ENCODE peak calls at places on chromosome 5, in six cellular contexts. One of them, this sample, is unnamed. For H3K27me3, the result is how much of the 10 kb centered on the place peaks cover.

GRCh38 chr5:116084231-116084630 is 594 bp upstream of the COMMD10 start:
- DNase-seq in AG04450: no peak
- DNase-seq in right lobe of liver: no peak
- DNase-seq in esophagus squamous epithelium: no peak
- DNase-seq in IMR-90: peak
- DNase-seq in heart right ventricle: no peak
- DNase-seq in this sample: peak

GRCh38 chr5:32312682-32313523 is at the start of gene MTMR12:
- DNase-seq in AG04450: peak
- DNase-seq in right lobe of liver: peak
- DNase-seq in esophagus squamous epithelium: peak
- DNase-seq in IMR-90: peak
- DNase-seq in heart right ventricle: peak
- DNase-seq in this sample: peak

GRCh38 chr5:161851691-161852299 is 3.9 kb downstream of the GABRA1 start:
- DNase-seq in AG04450: no peak
- DNase-seq in right lobe of liver: no peak
- DNase-seq in esophagus squamous epithelium: no peak
- DNase-seq in IMR-90: no peak
- DNase-seq in heart right ventricle: no peak
- DNase-seq in this sample: no peak

GRCh38 chr5:54304031-54304430 is 6.3 kb downstream of the ARL15 start:
- DNase-seq in AG04450: no peak
- DNase-seq in right lobe of liver: no peak
- DNase-seq in esophagus squamous epithelium: no peak
- DNase-seq in IMR-90: no peak
- DNase-seq in heart right ventricle: no peak
- DNase-seq in this sample: no peak

GRCh38 chr5:83503662-83504061 is 32.1 kb downstream of the VCAN start:
- DNase-seq in AG04450: no peak
- DNase-seq in right lobe of liver: no peak
- DNase-seq in esophagus squamous epithelium: no peak
- DNase-seq in IMR-90: peak
- DNase-seq in heart right ventricle: no peak
- DNase-seq in this sample: no peak

GRCh38 chr5:105752801-105753200 is 1917.9 kb downstream of the EFNA5 start:
- DNase-seq in AG04450: no peak
- DNase-seq in right lobe of liver: no peak
- DNase-seq in esophagus squamous epithelium: no peak
- DNase-seq in IMR-90: peak
- DNase-seq in heart right ventricle: no peak
- DNase-seq in this sample: no peak

GRCh38 chr5:80503641-80504040 is 15.7 kb downstream of the FAM151B start:
- DNase-seq in AG04450: no peak
- DNase-seq in right lobe of liver: no peak
- DNase-seq in esophagus squamous epithelium: no peak
- DNase-seq in IMR-90: no peak
- DNase-seq in heart right ventricle: no peak
- DNase-seq in this sample: no peak

GRCh38 chr5:72540759-72541438 is 33.7 kb upstream of the ZNF366 start:
- DNase-seq in AG04450: no peak
- DNase-seq in right lobe of liver: no peak
- DNase-seq in esophagus squamous epithelium: no peak
- DNase-seq in IMR-90: no peak
- DNase-seq in heart right ventricle: no peak
- DNase-seq in this sample: no peak

GRCh38 chr5:133247881-133248642 is 196.2 kb downstream of the HSPA4 start:
- DNase-seq in AG04450: no peak
- DNase-seq in right lobe of liver: peak
- DNase-seq in esophagus squamous epithelium: no peak
- DNase-seq in IMR-90: peak
- DNase-seq in heart right ventricle: no peak
- DNase-seq in this sample: no peak

GRCh38 chr5:116142495-116142894 is 57.7 kb downstream of the COMMD10 start:
- DNase-seq in AG04450: no peak
- DNase-seq in right lobe of liver: no peak
- DNase-seq in esophagus squamous epithelium: no peak
- DNase-seq in IMR-90: no peak
- DNase-seq in heart right ventricle: no peak
- DNase-seq in this sample: no peak

GRCh38 chr5:138179277-138179857 is 455 bp downstream of the KIF20A start:
- DNase-seq in AG04450: no peak
- DNase-seq in right lobe of liver: no peak
- DNase-seq in esophagus squamous epithelium: no peak
- DNase-seq in IMR-90: no peak
- DNase-seq in heart right ventricle: no peak
- DNase-seq in this sample: no peak

GRCh38 chr5:139844472-139845145 is 49.0 kb downstream of the PSD2 start:
- DNase-seq in AG04450: peak
- DNase-seq in right lobe of liver: peak
- DNase-seq in esophagus squamous epithelium: no peak
- DNase-seq in IMR-90: peak
- DNase-seq in heart right ventricle: peak
- DNase-seq in this sample: no peak

GRCh38 chr5:139646912-139647391 is 1.2 kb upstream of the CXXC5 start:
- DNase-seq in AG04450: no peak
- DNase-seq in right lobe of liver: peak
- DNase-seq in esophagus squamous epithelium: no peak
- DNase-seq in IMR-90: no peak
- DNase-seq in heart right ventricle: no peak
- DNase-seq in this sample: no peak

GRCh38 chr5:68047035-68047434 is 168.5 kb upstream of the PIK3R1 start:
- DNase-seq in AG04450: peak
- DNase-seq in right lobe of liver: no peak
- DNase-seq in esophagus squamous epithelium: no peak
- DNase-seq in IMR-90: peak
- DNase-seq in heart right ventricle: no peak
- DNase-seq in this sample: peak

GRCh38 chr5:31682847-31683246 is 43.9 kb downstream of the PDZD2 start:
- DNase-seq in AG04450: no peak
- DNase-seq in right lobe of liver: no peak
- DNase-seq in esophagus squamous epithelium: no peak
- DNase-seq in IMR-90: no peak
- DNase-seq in heart right ventricle: no peak
- DNase-seq in this sample: no peak

GRCh38 chr5:36596756-36597155 is 9.7 kb upstream of the SLC1A3 start:
- DNase-seq in AG04450: no peak
- DNase-seq in right lobe of liver: no peak
- DNase-seq in esophagus squamous epithelium: no peak
- DNase-seq in IMR-90: no peak
- DNase-seq in heart right ventricle: no peak
- DNase-seq in this sample: no peak

GRCh38 chr5:68193481-68194036 is 22.0 kb upstream of the PIK3R1 start:
- DNase-seq in AG04450: no peak
- DNase-seq in right lobe of liver: no peak
- DNase-seq in esophagus squamous epithelium: no peak
- DNase-seq in IMR-90: no peak
- DNase-seq in heart right ventricle: no peak
- DNase-seq in this sample: peak

GRCh38 chr5:76403963-76404693 is 1.0 kb downstream of the IQGAP2 start:
- DNase-seq in AG04450: no peak
- DNase-seq in right lobe of liver: peak
- DNase-seq in esophagus squamous epithelium: peak
- DNase-seq in IMR-90: no peak
- DNase-seq in heart right ventricle: peak
- DNase-seq in this sample: no peak

GRCh38 chr5:149464796-149465489 is 85.9 kb upstream of the IL17B start:
- DNase-seq in AG04450: no peak
- DNase-seq in right lobe of liver: no peak
- DNase-seq in esophagus squamous epithelium: no peak
- DNase-seq in IMR-90: peak
- DNase-seq in heart right ventricle: peak
- DNase-seq in this sample: no peak

GRCh38 chr5:152532714-152533113 is 127.6 kb upstream of the NMUR2 start:
- DNase-seq in AG04450: no peak
- DNase-seq in right lobe of liver: no peak
- DNase-seq in esophagus squamous epithelium: no peak
- DNase-seq in IMR-90: peak
- DNase-seq in heart right ventricle: no peak
- DNase-seq in this sample: no peak

GRCh38 chr5:42840279-42840678 is 28.6 kb upstream of the SELENOP start:
- DNase-seq in AG04450: peak
- DNase-seq in right lobe of liver: peak
- DNase-seq in esophagus squamous epithelium: no peak
- DNase-seq in IMR-90: peak
- DNase-seq in heart right ventricle: peak
- DNase-seq in this sample: no peak

GRCh38 chr5:58987193-58987592 is 404.3 kb downstream of the RAB3C start:
- DNase-seq in AG04450: no peak
- DNase-seq in right lobe of liver: no peak
- DNase-seq in esophagus squamous epithelium: no peak
- DNase-seq in IMR-90: peak
- DNase-seq in heart right ventricle: no peak
- DNase-seq in this sample: no peak

GRCh38 chr5:72347801-72348305 is 27.7 kb downstream of the PTCD2 start:
- DNase-seq in AG04450: peak
- DNase-seq in right lobe of liver: no peak
- DNase-seq in esophagus squamous epithelium: no peak
- DNase-seq in IMR-90: peak
- DNase-seq in heart right ventricle: no peak
- DNase-seq in this sample: peak

DNA sequence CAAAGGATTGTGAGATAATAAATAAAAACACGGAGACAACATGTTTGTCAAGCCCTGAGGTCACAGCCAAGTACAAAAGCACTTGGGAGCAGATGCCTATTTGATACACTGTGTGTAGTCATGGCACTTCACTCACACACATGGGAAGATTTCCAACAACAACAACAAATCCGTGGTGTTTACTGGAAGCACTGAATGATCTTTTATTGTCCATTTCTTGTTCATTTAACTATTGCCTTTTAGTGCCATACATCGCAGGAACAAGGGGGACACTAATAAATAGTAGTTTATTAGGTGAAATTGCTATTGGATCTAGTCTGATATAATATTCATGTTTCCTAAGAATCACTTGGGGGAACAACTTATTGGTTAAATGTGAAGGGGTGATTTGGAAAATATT is 20.4 kb upstream of the GDNF start:
- DNase-seq in AG04450: no peak
- DNase-seq in right lobe of liver: no peak
- DNase-seq in esophagus squamous epithelium: no peak
- DNase-seq in IMR-90: no peak
- DNase-seq in heart right ventricle: no peak
- DNase-seq in this sample: no peak
- H3K27ac ChIP-seq in AG04450: no peak
- H3K27ac ChIP-seq in right lobe of liver: no peak
- H3K27ac ChIP-seq in esophagus squamous epithelium: no peak
- H3K27ac ChIP-seq in IMR-90: no peak
- H3K27ac ChIP-seq in heart right ventricle: no peak
- H3K27ac ChIP-seq in this sample: no peak

GRCh38 chr5:135450957-135451356 is 1.2 kb downstream of the TIFAB start:
- DNase-seq in AG04450: no peak
- DNase-seq in right lobe of liver: no peak
- DNase-seq in esophagus squamous epithelium: no peak
- DNase-seq in IMR-90: no peak
- DNase-seq in heart right ventricle: no peak
- DNase-seq in this sample: no peak

GRCh38 chr5:135448796-135449507 is 1.8 kb upstream of the DCANP1 start:
- DNase-seq in AG04450: no peak
- DNase-seq in right lobe of liver: no peak
- DNase-seq in esophagus squamous epithelium: no peak
- DNase-seq in IMR-90: peak
- DNase-seq in heart right ventricle: no peak
- DNase-seq in this sample: no peak

GRCh38 chr5:135451581-135452360 is at the start of gene TIFAB:
- DNase-seq in AG04450: no peak
- DNase-seq in right lobe of liver: no peak
- DNase-seq in esophagus squamous epithelium: no peak
- DNase-seq in IMR-90: no peak
- DNase-seq in heart right ventricle: no peak
- DNase-seq in this sample: no peak

GRCh38 chr5:135449608-135450007 is 2.5 kb upstream of the DCANP1 start:
- DNase-seq in AG04450: no peak
- DNase-seq in right lobe of liver: no peak
- DNase-seq in esophagus squamous epithelium: no peak
- DNase-seq in IMR-90: no peak
- DNase-seq in heart right ventricle: no peak
- DNase-seq in this sample: no peak

GRCh38 chr5:135450328-135450727 is 1.8 kb downstream of the TIFAB start:
- DNase-seq in AG04450: no peak
- DNase-seq in right lobe of liver: no peak
- DNase-seq in esophagus squamous epithelium: no peak
- DNase-seq in IMR-90: no peak
- DNase-seq in heart right ventricle: no peak
- DNase-seq in this sample: no peak
- H3K27me3 ChIP-seq in AG04450: under half
- H3K27me3 ChIP-seq in right lobe of liver: under half
- H3K27me3 ChIP-seq in esophagus squamous epithelium: under half
- H3K27me3 ChIP-seq in IMR-90: under half
- H3K27me3 ChIP-seq in heart right ventricle: under half
- H3K27me3 ChIP-seq in this sample: half or more

GRCh38 chr5:168364738-168365550 is 73.5 kb downstream of the WWC1 start:
- DNase-seq in AG04450: no peak
- DNase-seq in right lobe of liver: no peak
- DNase-seq in esophagus squamous epithelium: no peak
- DNase-seq in IMR-90: peak
- DNase-seq in heart right ventricle: no peak
- DNase-seq in this sample: peak

GRCh38 chr5:168366124-168366523 is 74.7 kb downstream of the WWC1 start:
- DNase-seq in AG04450: peak
- DNase-seq in right lobe of liver: no peak
- DNase-seq in esophagus squamous epithelium: no peak
- DNase-seq in IMR-90: peak
- DNase-seq in heart right ventricle: no peak
- DNase-seq in this sample: peak

GRCh38 chr5:168368854-168369253 is 77.4 kb downstream of the WWC1 start:
- DNase-seq in AG04450: no peak
- DNase-seq in right lobe of liver: no peak
- DNase-seq in esophagus squamous epithelium: no peak
- DNase-seq in IMR-90: no peak
- DNase-seq in heart right ventricle: no peak
- DNase-seq in this sample: no peak

GRCh38 chr5:168364151-168364661 is 72.8 kb downstream of the WWC1 start:
- DNase-seq in AG04450: no peak
- DNase-seq in right lobe of liver: no peak
- DNase-seq in esophagus squamous epithelium: no peak
- DNase-seq in IMR-90: peak
- DNase-seq in heart right ventricle: no peak
- DNase-seq in this sample: peak

GRCh38 chr5:168365581-168366081 is 74.2 kb downstream of the WWC1 start:
- DNase-seq in AG04450: no peak
- DNase-seq in right lobe of liver: no peak
- DNase-seq in esophagus squamous epithelium: no peak
- DNase-seq in IMR-90: peak
- DNase-seq in heart right ventricle: no peak
- DNase-seq in this sample: peak
- TF ChIP-seq CTCF in AG04450: peak
- TF ChIP-seq CTCF in right lobe of liver: peak
- TF ChIP-seq CTCF in esophagus squamous epithelium: peak
- TF ChIP-seq CTCF in IMR-90: peak
- TF ChIP-seq CTCF in heart right ventricle: no peak
- TF ChIP-seq CTCF in this sample: peak

DNA sequence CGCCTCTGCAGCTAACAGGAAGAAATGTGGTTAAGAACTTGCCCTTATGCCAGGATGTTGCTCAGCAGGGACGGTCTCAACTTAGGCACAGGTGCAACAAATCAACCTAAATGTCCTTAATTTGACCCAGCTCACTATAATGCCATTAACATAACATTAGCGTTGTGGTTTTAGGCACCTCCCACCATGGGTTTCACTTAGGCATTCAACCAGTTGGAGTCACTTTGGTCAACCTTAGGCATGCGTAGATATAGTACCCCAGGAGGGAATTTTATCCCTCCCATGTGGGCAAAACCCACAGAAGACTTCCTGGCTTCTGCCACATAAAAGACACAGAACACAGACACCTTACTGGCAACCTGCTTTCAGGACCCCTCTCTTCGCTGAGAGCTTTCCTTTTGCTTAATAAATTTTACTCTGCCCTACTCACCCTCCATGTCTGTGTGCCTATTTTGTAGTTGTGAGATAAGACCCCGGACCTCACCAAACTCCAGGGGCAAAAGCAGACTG is 8.7 kb upstream of the ERAP1 start:
- DNase-seq in AG04450: no peak
- DNase-seq in right lobe of liver: no peak
- DNase-seq in esophagus squamous epithelium: no peak
- DNase-seq in IMR-90: no peak
- DNase-seq in heart right ventricle: no peak
- DNase-seq in this sample: no peak
- H3K27ac ChIP-seq in AG04450: no peak
- H3K27ac ChIP-seq in right lobe of liver: no peak
- H3K27ac ChIP-seq in esophagus squamous epithelium: peak
- H3K27ac ChIP-seq in IMR-90: no peak
- H3K27ac ChIP-seq in heart right ventricle: no peak
- H3K27ac ChIP-seq in this sample: no peak